ENCODE peak calls at places on chromosome 17, in four cellular contexts. B, D, V and H are unnamed samples.

GRCh38 chr17:75892556-75893224 is 4.1 kb downstream of the TRIM65 start:
- DNase-seq in V (no peak), B (no peak), D (no peak), H (peak)

GRCh38 chr17:4167786-4168185 is 24.8 kb downstream of the CYB5D2 start:
- DNase-seq in V (no peak), D (peak), B (no peak), H (no peak)

GRCh38 chr17:50100480-50100883 is 5.3 kb downstream of the PDK2 start:
- DNase-seq in D (no peak), V (no peak), B (no peak), H (no peak)

GRCh38 chr17:44354582-44355309 is 8.9 kb downstream of the FAM171A2 start:
- DNase-seq in B (peak), V (peak), D (peak), H (peak)

GRCh38 chr17:77312786-77313599 is 172.2 kb downstream of the SEC14L1 start:
- DNase-seq in D (no peak), B (no peak), V (no peak), H (peak)

GRCh38 chr17:76278952-76279741 is 14.0 kb downstream of the UBALD2 start:
- DNase-seq in B (peak), D (peak), V (peak), H (peak)

GRCh38 chr17:59425085-59425901 is 93.8 kb downstream of the YPEL2 start:
- DNase-seq in B (no peak), D (no peak), V (no peak), H (peak)

GRCh38 chr17:8581002-8581658 is 49.4 kb downstream of the MYH10 start:
- DNase-seq in B (no peak), D (no peak), V (peak), H (no peak)

GRCh38 chr17:28334176-28334575 is 1.1 kb downstream of the IFT20 start:
- DNase-seq in V (no peak), D (no peak), B (no peak), H (no peak)

GRCh38 chr17:34580685-34581445 is 1.5 kb downstream of the TMEM132E start:
- DNase-seq in B (no peak), V (peak), D (no peak), H (peak)

GRCh38 chr17:76145231-76146052 is 4.4 kb upstream of the FOXJ1 start:
- DNase-seq in D (peak), V (no peak), B (no peak), H (no peak)

GRCh38 chr17:57892820-57893595 is 43.2 kb upstream of the MRPS23 start:
- DNase-seq in D (no peak), V (no peak), B (no peak), H (peak)

GRCh38 chr17:39104657-39105056 is 46.8 kb downstream of the PLXDC1 start:
- DNase-seq in D (no peak), B (no peak), V (no peak), H (no peak)

GRCh38 chr17:15000661-15001060 is 264.5 kb downstream of the PMP22 start:
- DNase-seq in D (no peak), B (no peak), V (no peak), H (no peak)